ENCODE peak calls at places on chromosome 19, in nine cellular contexts. J, Y, U, D, K, F, L, E and B are unnamed samples.
A peak's percentile ranks its signal among the peaks of the same experiment; 100 is the strongest.

GRCh38 chr19:54882758-54883157 is 8.7 kb downstream of the FCAR start:
- DNase-seq in Y (no peak), D (no peak), L (no peak), K (no peak), E (no peak), F (no peak), J (no peak), U (no peak), B (no peak)

GRCh38 chr19:48629599-48630288 is 7.4 kb downstream of the DBP start:
- DNase-seq in D (no peak), L (no peak), U (no peak), Y (peak; percentile 91), E (peak; percentile 92), F (peak; percentile 56), K (peak; percentile 73), J (no peak), B (peak; percentile 95)

GRCh38 chr19:14369399-14370168 is 11.7 kb upstream of the ADGRE5 start:
- DNase-seq in J (peak; percentile 80), U (no peak), Y (peak; percentile 50), L (peak; percentile 65), E (no peak), D (no peak), F (peak; percentile 32), K (no peak), B (no peak)

GRCh38 chr19:53649746-53650593 is 18.2 kb downstream of the DPRX start:
- DNase-seq in L (no peak), J (no peak), F (no peak), Y (no peak), E (no peak), K (no peak), D (no peak), U (no peak), B (no peak)

GRCh38 chr19:5293607-5294089 is 47.0 kb downstream of the PTPRS start:
- DNase-seq in L (no peak), D (no peak), U (peak; percentile 61), F (no peak), Y (no peak), E (no peak), K (peak; percentile 48), J (no peak), B (peak; percentile 83)

GRCh38 chr19:10289167-10289835 is 451 bp upstream of the ICAM5 start:
- DNase-seq in K (peak; percentile 40), Y (peak; percentile 56), L (peak; percentile 35), E (peak; percentile 41), U (no peak), D (no peak), F (no peak), J (no peak), B (no peak)

GRCh38 chr19:46639356-46640061 is 3.5 kb upstream of the GNG8 start:
- DNase-seq in Y (peak; percentile 48), J (no peak), U (peak; percentile 25), D (no peak), K (peak; percentile 66), F (no peak), E (peak; percentile 53), L (no peak), B (peak; percentile 88)

GRCh38 chr19:12617646-12618045 is 6.9 kb downstream of the ZNF791 start:
- DNase-seq in E (no peak), U (no peak), K (no peak), L (no peak), D (no peak), F (no peak), Y (no peak), J (no peak), B (no peak)

GRCh38 chr19:51372649-51373504 is at the start of gene NKG7:
- DNase-seq in L (no peak), K (no peak), E (no peak), J (peak; percentile 78), U (no peak), Y (no peak), F (no peak), D (no peak), B (no peak)

GRCh38 chr19:39865186-39865585 is 19.0 kb upstream of the FBL start:
- DNase-seq in Y (no peak), F (no peak), K (no peak), J (no peak), U (no peak), L (no peak), E (no peak), D (no peak), B (no peak)

GRCh38 chr19:8080832-8081231 is 28.3 kb downstream of the CCL25 start:
- DNase-seq in F (no peak), D (no peak), J (no peak), K (no peak), U (no peak), Y (no peak), E (no peak), L (no peak), B (no peak)

GRCh38 chr19:29040951-29041350 is 172.0 kb downstream of the UQCRFS1 start:
- DNase-seq in K (no peak), F (no peak), U (no peak), J (no peak), L (no peak), Y (no peak), E (no peak), D (no peak), B (peak; percentile 65)

GRCh38 chr19:7924651-7925170 is 1.2 kb downstream of the CTXN1 start:
- DNase-seq in D (no peak), L (no peak), E (no peak), K (peak; percentile 21), J (no peak), Y (no peak), F (no peak), U (no peak), B (peak; percentile 47)

GRCh38 chr19:11453468-11454341 is 18.3 kb downstream of the PRKCSH start:
- DNase-seq in Y (no peak), D (no peak), K (no peak), F (no peak), U (no peak), L (no peak), J (no peak), E (no peak), B (no peak)

GRCh38 chr19:16342002-16342715 is 17.5 kb downstream of the KLF2 start:
- DNase-seq in J (no peak), F (no peak), K (peak; percentile 37), Y (peak; percentile 42), E (no peak), L (no peak), U (no peak), D (no peak), B (peak; percentile 72)

GRCh38 chr19:50713556-50714236 is 5.9 kb downstream of the SHANK1 start:
- DNase-seq in Y (no peak), J (no peak), F (no peak), L (no peak), E (no peak), K (no peak), D (no peak), U (no peak), B (no peak)

GRCh38 chr19:10009269-10009665 is 1.0 kb downstream of the COL5A3 start:
- DNase-seq in U (peak; percentile 56), K (peak; percentile 82), Y (peak; percentile 59), L (no peak), F (peak; percentile 75), D (peak; percentile 24), J (no peak), E (peak; percentile 61), B (peak; percentile 85)

GRCh38 chr19:10404888-10405808 is 1.8 kb upstream of the CDC37 start:
- DNase-seq in F (no peak), K (no peak), L (no peak), J (no peak), Y (no peak), D (no peak), E (no peak), U (no peak), B (no peak)

GRCh38 chr19:55459551-55459949 is 1.9 kb downstream of the ISOC2 start:
- DNase-seq in F (no peak), J (no peak), D (no peak), U (no peak), L (no peak), Y (no peak), E (no peak), K (no peak), B (peak; percentile 54)

GRCh38 chr19:49042177-49042576 is 1.5 kb upstream of the CGB5 start:
- DNase-seq in D (peak; percentile 89), F (peak; percentile 47), K (no peak), J (no peak), U (no peak), L (no peak), E (no peak), Y (no peak), B (peak; percentile 75)

GRCh38 chr19:8366961-8367326 is 3.0 kb downstream of the ANGPTL4 start:
- DNase-seq in U (no peak), E (no peak), F (no peak), K (peak; percentile 77), Y (peak; percentile 30), D (no peak), L (no peak), J (no peak), B (no peak)

GRCh38 chr19:47776568-47776967 is 1.9 kb upstream of the SELENOW start:
- DNase-seq in J (no peak), Y (no peak), E (peak; percentile 46), L (no peak), U (no peak), D (peak; percentile 39), K (no peak), F (no peak), B (no peak)

GRCh38 chr19:944171-944567 is 18.3 kb downstream of the ARID3A start:
- DNase-seq in K (no peak), U (no peak), L (no peak), Y (peak; percentile 83), D (no peak), J (no peak), E (peak; percentile 76), F (no peak), B (no peak)

GRCh38 chr19:46423194-46423593 is 5.5 kb downstream of the PNMA8C start:
- DNase-seq in K (no peak), D (no peak), U (no peak), F (no peak), L (no peak), Y (no peak), E (no peak), J (no peak), B (no peak)